ENCODE peak calls at places on chromosomes 5 and 9, in five cellular contexts. One of them, this sample, is unnamed.

GRCh38 chr5:18114161-18114802 is 480.0 kb downstream of the TAF11L14 start:
- DNase-seq in H7: no peak
- DNase-seq in adrenal gland: no peak
- DNase-seq in endodermal cell: no peak
- DNase-seq in stimulated activated CD8-positive, alpha-beta memory T cell treated with anti-CD3 and anti-CD28 coated beads, Interleukin-15, amount 100 ng/mL, for 1 hour: no peak
- DNase-seq in this sample: no peak

GRCh38 chr5:34930527-34930844 is 1.1 kb downstream of the DNAJC21 start:
- DNase-seq in endodermal cell: no peak
- DNase-seq in stimulated activated CD8-positive, alpha-beta memory T cell treated with anti-CD3 and anti-CD28 coated beads, Interleukin-15, amount 100 ng/mL, for 1 hour: no peak
- DNase-seq in adrenal gland: no peak
- DNase-seq in H7: no peak
- DNase-seq in this sample: no peak

GRCh38 chr5:176588297-176588696 is 21.7 kb downstream of the GPRIN1 start:
- DNase-seq in stimulated activated CD8-positive, alpha-beta memory T cell treated with anti-CD3 and anti-CD28 coated beads, Interleukin-15, amount 100 ng/mL, for 1 hour: no peak
- DNase-seq in endodermal cell: no peak
- DNase-seq in adrenal gland: no peak
- DNase-seq in H7: no peak
- DNase-seq in this sample: no peak

GRCh38 chr5:149141224-149141956 is at the start of gene ABLIM3:
- DNase-seq in endodermal cell: peak; percentile 93
- DNase-seq in adrenal gland: peak; percentile 50
- DNase-seq in stimulated activated CD8-positive, alpha-beta memory T cell treated with anti-CD3 and anti-CD28 coated beads, Interleukin-15, amount 100 ng/mL, for 1 hour: peak; percentile 23
- DNase-seq in H7: peak; percentile 93
- DNase-seq in this sample: peak; percentile 42

GRCh38 chr9:2686884-2687283 is 30.4 kb upstream of the KCNV2 start:
- DNase-seq in adrenal gland: no peak
- DNase-seq in stimulated activated CD8-positive, alpha-beta memory T cell treated with anti-CD3 and anti-CD28 coated beads, Interleukin-15, amount 100 ng/mL, for 1 hour: no peak
- DNase-seq in endodermal cell: peak; percentile 56
- DNase-seq in H7: peak; percentile 19
- DNase-seq in this sample: no peak

GRCh38 chr5:134394932-134395331 is 16.7 kb downstream of the CDKN2AIPNL start:
- DNase-seq in stimulated activated CD8-positive, alpha-beta memory T cell treated with anti-CD3 and anti-CD28 coated beads, Interleukin-15, amount 100 ng/mL, for 1 hour: no peak
- DNase-seq in H7: no peak
- DNase-seq in adrenal gland: no peak
- DNase-seq in endodermal cell: no peak
- DNase-seq in this sample: no peak

GRCh38 chr9:76414656-76415055 is 20.4 kb upstream of the RFK start:
- DNase-seq in adrenal gland: peak; percentile 20
- DNase-seq in stimulated activated CD8-positive, alpha-beta memory T cell treated with anti-CD3 and anti-CD28 coated beads, Interleukin-15, amount 100 ng/mL, for 1 hour: no peak
- DNase-seq in H7: no peak
- DNase-seq in endodermal cell: no peak
- DNase-seq in this sample: no peak

GRCh38 chr5:38845555-38846378 is at the start of gene OSMR:
- DNase-seq in H7: peak; percentile 81
- DNase-seq in adrenal gland: peak; percentile 98
- DNase-seq in endodermal cell: peak; percentile 87
- DNase-seq in stimulated activated CD8-positive, alpha-beta memory T cell treated with anti-CD3 and anti-CD28 coated beads, Interleukin-15, amount 100 ng/mL, for 1 hour: no peak
- DNase-seq in this sample: peak; percentile 95

GRCh38 chr9:129455151-129455995 is 165.5 kb downstream of the C9orf50 start:
- DNase-seq in endodermal cell: no peak
- DNase-seq in stimulated activated CD8-positive, alpha-beta memory T cell treated with anti-CD3 and anti-CD28 coated beads, Interleukin-15, amount 100 ng/mL, for 1 hour: no peak
- DNase-seq in adrenal gland: no peak
- DNase-seq in H7: peak; percentile 68
- DNase-seq in this sample: no peak

GRCh38 chr5:152349683-152350526 is 55.2 kb downstream of the NMUR2 start:
- DNase-seq in stimulated activated CD8-positive, alpha-beta memory T cell treated with anti-CD3 and anti-CD28 coated beads, Interleukin-15, amount 100 ng/mL, for 1 hour: no peak
- DNase-seq in endodermal cell: peak; percentile 83
- DNase-seq in H7: peak; percentile 39
- DNase-seq in adrenal gland: peak; percentile 29
- DNase-seq in this sample: no peak

GRCh38 chr9:123453058-123453667 is 97.2 kb downstream of the CRB2 start:
- DNase-seq in H7: no peak
- DNase-seq in adrenal gland: no peak
- DNase-seq in endodermal cell: peak; percentile 20
- DNase-seq in stimulated activated CD8-positive, alpha-beta memory T cell treated with anti-CD3 and anti-CD28 coated beads, Interleukin-15, amount 100 ng/mL, for 1 hour: no peak
- DNase-seq in this sample: no peak

GRCh38 chr5:36403601-36404311 is 102.1 kb upstream of the RANBP3L start:
- DNase-seq in endodermal cell: no peak
- DNase-seq in adrenal gland: peak; percentile 18
- DNase-seq in H7: no peak
- DNase-seq in stimulated activated CD8-positive, alpha-beta memory T cell treated with anti-CD3 and anti-CD28 coated beads, Interleukin-15, amount 100 ng/mL, for 1 hour: no peak
- DNase-seq in this sample: peak; percentile 54

GRCh38 chr5:174518512-174518911 is 205.9 kb upstream of the MSX2 start:
- DNase-seq in stimulated activated CD8-positive, alpha-beta memory T cell treated with anti-CD3 and anti-CD28 coated beads, Interleukin-15, amount 100 ng/mL, for 1 hour: no peak
- DNase-seq in H7: no peak
- DNase-seq in adrenal gland: no peak
- DNase-seq in endodermal cell: no peak
- DNase-seq in this sample: no peak

GRCh38 chr9:27117489-27118135 is 8.6 kb downstream of the TEK start:
- DNase-seq in endodermal cell: peak; percentile 73
- DNase-seq in stimulated activated CD8-positive, alpha-beta memory T cell treated with anti-CD3 and anti-CD28 coated beads, Interleukin-15, amount 100 ng/mL, for 1 hour: no peak
- DNase-seq in H7: no peak
- DNase-seq in adrenal gland: peak; percentile 38
- DNase-seq in this sample: no peak

GRCh38 chr5:94613583-94613982 is 4.8 kb downstream of the KIAA0825 start:
- DNase-seq in stimulated activated CD8-positive, alpha-beta memory T cell treated with anti-CD3 and anti-CD28 coated beads, Interleukin-15, amount 100 ng/mL, for 1 hour: no peak
- DNase-seq in adrenal gland: no peak
- DNase-seq in H7: peak; percentile 5
- DNase-seq in endodermal cell: no peak
- DNase-seq in this sample: no peak

GRCh38 chr9:99962685-99963261 is 56.3 kb downstream of the STX17 start:
- DNase-seq in H7: no peak
- DNase-seq in endodermal cell: no peak
- DNase-seq in adrenal gland: no peak
- DNase-seq in stimulated activated CD8-positive, alpha-beta memory T cell treated with anti-CD3 and anti-CD28 coated beads, Interleukin-15, amount 100 ng/mL, for 1 hour: no peak
- DNase-seq in this sample: no peak

GRCh38 chr5:116524051-116524450 is 50.6 kb downstream of the SEMA6A start:
- DNase-seq in stimulated activated CD8-positive, alpha-beta memory T cell treated with anti-CD3 and anti-CD28 coated beads, Interleukin-15, amount 100 ng/mL, for 1 hour: no peak
- DNase-seq in adrenal gland: no peak
- DNase-seq in endodermal cell: no peak
- DNase-seq in H7: no peak
- DNase-seq in this sample: no peak

GRCh38 chr5:112174959-112175594 is 244.0 kb downstream of the EPB41L4A start:
- DNase-seq in endodermal cell: peak; percentile 65
- DNase-seq in stimulated activated CD8-positive, alpha-beta memory T cell treated with anti-CD3 and anti-CD28 coated beads, Interleukin-15, amount 100 ng/mL, for 1 hour: no peak
- DNase-seq in H7: peak; percentile 41
- DNase-seq in adrenal gland: peak; percentile 21
- DNase-seq in this sample: no peak

GRCh38 chr9:135680091-135680490 is 17.0 kb downstream of the LCN9 start:
- DNase-seq in H7: no peak
- DNase-seq in endodermal cell: no peak
- DNase-seq in adrenal gland: no peak
- DNase-seq in stimulated activated CD8-positive, alpha-beta memory T cell treated with anti-CD3 and anti-CD28 coated beads, Interleukin-15, amount 100 ng/mL, for 1 hour: no peak
- DNase-seq in this sample: no peak

GRCh38 chr5:145946112-145946861 is 9.9 kb downstream of the SH3RF2 start:
- DNase-seq in endodermal cell: no peak
- DNase-seq in H7: no peak
- DNase-seq in adrenal gland: peak; percentile 29
- DNase-seq in stimulated activated CD8-positive, alpha-beta memory T cell treated with anti-CD3 and anti-CD28 coated beads, Interleukin-15, amount 100 ng/mL, for 1 hour: no peak
- DNase-seq in this sample: no peak

GRCh38 chr9:104276709-104277245 is 182.7 kb downstream of the SMC2 start:
- DNase-seq in H7: no peak
- DNase-seq in endodermal cell: no peak
- DNase-seq in adrenal gland: no peak
- DNase-seq in stimulated activated CD8-positive, alpha-beta memory T cell treated with anti-CD3 and anti-CD28 coated beads, Interleukin-15, amount 100 ng/mL, for 1 hour: no peak
- DNase-seq in this sample: no peak

GRCh38 chr9:123322771-123323481 is 33.1 kb upstream of the CRB2 start:
- DNase-seq in stimulated activated CD8-positive, alpha-beta memory T cell treated with anti-CD3 and anti-CD28 coated beads, Interleukin-15, amount 100 ng/mL, for 1 hour: peak; percentile 20
- DNase-seq in adrenal gland: no peak
- DNase-seq in endodermal cell: peak; percentile 69
- DNase-seq in H7: no peak
- DNase-seq in this sample: no peak

GRCh38 chr9:25704800-25705199 is 26.6 kb upstream of the TUSC1 start:
- DNase-seq in stimulated activated CD8-positive, alpha-beta memory T cell treated with anti-CD3 and anti-CD28 coated beads, Interleukin-15, amount 100 ng/mL, for 1 hour: no peak
- DNase-seq in adrenal gland: no peak
- DNase-seq in H7: no peak
- DNase-seq in endodermal cell: no peak
- DNase-seq in this sample: no peak

GRCh38 chr5:38515648-38516047 is 40.8 kb downstream of the LIFR start:
- DNase-seq in H7: no peak
- DNase-seq in adrenal gland: no peak
- DNase-seq in endodermal cell: no peak
- DNase-seq in stimulated activated CD8-positive, alpha-beta memory T cell treated with anti-CD3 and anti-CD28 coated beads, Interleukin-15, amount 100 ng/mL, for 1 hour: no peak
- DNase-seq in this sample: no peak

GRCh38 chr9:5389109-5389732 is 48.5 kb downstream of the PLGRKT start:
- DNase-seq in endodermal cell: no peak
- DNase-seq in adrenal gland: no peak
- DNase-seq in H7: no peak
- DNase-seq in stimulated activated CD8-positive, alpha-beta memory T cell treated with anti-CD3 and anti-CD28 coated beads, Interleukin-15, amount 100 ng/mL, for 1 hour: no peak
- DNase-seq in this sample: no peak

GRCh38 chr5:137054335-137054734 is 444.8 kb downstream of the SPOCK1 start:
- DNase-seq in stimulated activated CD8-positive, alpha-beta memory T cell treated with anti-CD3 and anti-CD28 coated beads, Interleukin-15, amount 100 ng/mL, for 1 hour: no peak
- DNase-seq in endodermal cell: no peak
- DNase-seq in adrenal gland: no peak
- DNase-seq in H7: no peak
- DNase-seq in this sample: no peak

GRCh38 chr9:136756134-136756438 is 2.0 kb downstream of the LCN8 start:
- DNase-seq in adrenal gland: no peak
- DNase-seq in H7: no peak
- DNase-seq in endodermal cell: no peak
- DNase-seq in stimulated activated CD8-positive, alpha-beta memory T cell treated with anti-CD3 and anti-CD28 coated beads, Interleukin-15, amount 100 ng/mL, for 1 hour: no peak
- DNase-seq in this sample: no peak

GRCh38 chr5:1511037-1511436 is 12.7 kb downstream of the LPCAT1 start:
- DNase-seq in endodermal cell: peak; percentile 35
- DNase-seq in stimulated activated CD8-positive, alpha-beta memory T cell treated with anti-CD3 and anti-CD28 coated beads, Interleukin-15, amount 100 ng/mL, for 1 hour: no peak
- DNase-seq in adrenal gland: peak; percentile 5
- DNase-seq in H7: no peak
- DNase-seq in this sample: peak; percentile 28